ENCODE peak calls at places on chromosome 12, in ten cellular contexts. P, A, H, V, E, X, D, Z, L and W are unnamed samples.
A peak's percentile ranks its signal among the peaks of the same experiment; 100 is the strongest.

GRCh38 chr12:45918818-45919217 is 71.6 kb downstream of the SCAF11 start:
- DNase-seq in H (no peak), X (no peak), E (no peak), L (no peak), P (no peak), D (no peak), Z (no peak), A (no peak), V (peak; percentile 18), W (peak; percentile 3)

GRCh38 chr12:112381421-112381897 is 772 bp downstream of the HECTD4 start:
- DNase-seq in V (no peak), D (peak; percentile 75), L (peak; percentile 56), X (peak; percentile 50), P (peak; percentile 66), E (no peak), A (no peak), H (no peak), Z (peak; percentile 10), W (no peak)

GRCh38 chr12:15863258-15863835 is 18.8 kb upstream of the STRAP start:
- DNase-seq in V (no peak), E (no peak), H (no peak), X (no peak), P (no peak), D (no peak), A (no peak), Z (no peak), L (no peak), W (no peak)

GRCh38 chr12:131357152-131357747 is 353.6 kb upstream of the SFSWAP start:
- DNase-seq in Z (no peak), D (no peak), V (no peak), P (no peak), X (no peak), E (no peak), L (no peak), H (no peak), A (no peak), W (no peak)

GRCh38 chr12:112506513-112507166 is 87.9 kb downstream of the PTPN11 start:
- DNase-seq in L (no peak), D (no peak), X (no peak), P (no peak), Z (no peak), V (no peak), E (no peak), H (no peak), A (no peak), W (no peak)

GRCh38 chr12:39764944-39765560 is 145.4 kb upstream of the ABCD2 start:
- DNase-seq in V (peak; percentile 61), X (no peak), H (peak; percentile 39), D (no peak), P (no peak), A (peak; percentile 7), E (no peak), Z (no peak), L (no peak), W (peak; percentile 15)

GRCh38 chr12:94649349-94650142 is 811 bp downstream of the TMCC3 start:
- DNase-seq in P (peak; percentile 82), D (peak; percentile 60), V (peak; percentile 36), X (peak; percentile 66), A (no peak), E (peak; percentile 44), H (peak; percentile 82), L (peak; percentile 79), Z (peak; percentile 11), W (no peak)

GRCh38 chr12:111168009-111168786 is 200.7 kb downstream of the PHETA1 start:
- DNase-seq in E (no peak), A (no peak), D (no peak), L (no peak), H (no peak), P (no peak), Z (no peak), V (no peak), X (no peak), W (no peak)

GRCh38 chr12:94795520-94795919 is 145.2 kb upstream of the TMCC3 start:
- DNase-seq in V (peak; percentile 67), P (no peak), X (no peak), H (no peak), D (no peak), L (peak; percentile 54), Z (no peak), A (peak; percentile 17), E (no peak), W (peak; percentile 11)

GRCh38 chr12:115504241-115504941 is 773.1 kb downstream of the MED13L start:
- DNase-seq in L (no peak), A (no peak), H (no peak), V (no peak), P (no peak), E (no peak), Z (no peak), X (no peak), D (peak; percentile 62), W (no peak)

GRCh38 chr12:51897181-51897580 is 9.3 kb downstream of the ANKRD33 start:
- DNase-seq in E (no peak), H (peak; percentile 12), Z (no peak), L (no peak), A (no peak), X (no peak), P (no peak), V (no peak), D (no peak), W (no peak)

GRCh38 chr12:123261196-123261595 is 10.5 kb downstream of the CDK2AP1 start:
- DNase-seq in A (no peak), Z (no peak), D (no peak), E (no peak), P (no peak), X (no peak), H (no peak), V (no peak), L (no peak), W (no peak)

GRCh38 chr12:48788522-48788851 is 402 bp downstream of the ADCY6 start:
- DNase-seq in P (peak; percentile 67), D (no peak), X (no peak), H (peak; percentile 74), L (peak; percentile 61), A (no peak), E (no peak), V (no peak), Z (peak; percentile 25), W (no peak)

GRCh38 chr12:123971770-123972447 is 722 bp downstream of the CCDC92 start:
- DNase-seq in X (peak; percentile 49), L (peak; percentile 65), Z (peak; percentile 34), V (peak; percentile 39), P (peak; percentile 72), E (no peak), H (peak; percentile 69), A (no peak), D (peak; percentile 45), W (no peak)

GRCh38 chr12:113252494-113252893 is 31.2 kb downstream of the TPCN1 start:
- DNase-seq in L (peak; percentile 82), H (no peak), P (peak; percentile 15), A (no peak), Z (no peak), V (no peak), X (no peak), D (no peak), E (no peak), W (no peak)

GRCh38 chr12:105064564-105065222 is 19.6 kb downstream of the ALDH1L2 start:
- DNase-seq in P (no peak), X (no peak), L (no peak), H (no peak), A (no peak), V (no peak), D (no peak), E (no peak), Z (no peak), W (no peak)

GRCh38 chr12:124915249-124916236 is 1.1 kb upstream of the UBC start:
- DNase-seq in E (no peak), H (no peak), D (no peak), A (no peak), V (peak; percentile 35), L (peak; percentile 88), X (peak; percentile 73), Z (no peak), P (peak; percentile 82), W (no peak)

GRCh38 chr12:117360551-117361311 is 695 bp downstream of the NOS1 start:
- DNase-seq in D (no peak), E (no peak), Z (no peak), V (no peak), X (no peak), L (peak; percentile 58), A (no peak), P (no peak), H (peak; percentile 71), W (no peak)

DNA sequence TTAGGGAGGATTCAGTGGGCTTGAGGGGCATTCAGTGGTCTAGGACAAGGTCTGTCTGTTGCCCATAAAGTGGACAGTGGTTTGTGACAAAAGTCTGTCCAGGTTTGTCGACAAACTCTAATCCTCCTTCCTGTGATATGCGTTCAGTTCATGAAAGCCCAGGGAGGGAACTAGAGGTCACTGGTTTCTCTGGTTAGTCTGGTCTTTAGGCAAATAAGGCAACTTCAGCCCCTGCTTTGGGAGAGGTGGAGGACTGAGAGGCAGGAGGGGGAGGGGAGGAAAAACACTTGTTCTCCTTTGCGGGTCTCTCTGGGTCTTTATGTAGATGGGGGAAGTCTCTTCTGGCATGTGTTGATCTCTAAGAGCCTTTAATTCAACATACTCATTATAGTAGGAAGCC is 235.1 kb upstream of the PWP1 start:
- DNase-seq in D (no peak), Z (no peak), A (no peak), E (no peak), L (no peak), P (no peak), H (no peak), X (no peak), V (no peak), W (no peak)
- H3K4me3 ChIP-seq in D (no peak overlapping the region), Z (no peak overlapping the region), A (no peak overlapping the region), E (no peak overlapping the region), L (no peak overlapping the region), P (no peak overlapping the region), H (no peak overlapping the region), X (no peak overlapping the region), V (no peak overlapping the region), W (no peak overlapping the region)

GRCh38 chr12:93376436-93377251 is 1.1 kb upstream of the NUDT4 start:
- DNase-seq in A (no peak), L (no peak), P (peak; percentile 51), E (no peak), V (peak; percentile 54), Z (no peak), X (peak; percentile 51), D (no peak), H (no peak), W (no peak)
- H3K4me3 ChIP-seq in A (peak overlapping the region; percentile 74), L (peak overlapping the region; percentile 78), P (no peak overlapping the region), E (peak overlapping the region; percentile 91), V (peak overlapping the region; percentile 58), Z (peak overlapping the region; percentile 0), X (no peak overlapping the region), D (no peak overlapping the region), H (peak overlapping the region; percentile 48), W (peak overlapping the region; percentile 58)

GRCh38 chr12:38544357-38545066 is 227.9 kb downstream of the ALG10B start:
- DNase-seq in V (no peak), D (no peak), X (no peak), P (no peak), H (no peak), E (no peak), L (no peak), A (no peak), Z (no peak), W (no peak)
- H3K4me3 ChIP-seq in V (no peak overlapping the region), D (no peak overlapping the region), X (no peak overlapping the region), P (no peak overlapping the region), H (no peak overlapping the region), E (no peak overlapping the region), L (no peak overlapping the region), A (no peak overlapping the region), Z (no peak overlapping the region), W (no peak overlapping the region)

DNA sequence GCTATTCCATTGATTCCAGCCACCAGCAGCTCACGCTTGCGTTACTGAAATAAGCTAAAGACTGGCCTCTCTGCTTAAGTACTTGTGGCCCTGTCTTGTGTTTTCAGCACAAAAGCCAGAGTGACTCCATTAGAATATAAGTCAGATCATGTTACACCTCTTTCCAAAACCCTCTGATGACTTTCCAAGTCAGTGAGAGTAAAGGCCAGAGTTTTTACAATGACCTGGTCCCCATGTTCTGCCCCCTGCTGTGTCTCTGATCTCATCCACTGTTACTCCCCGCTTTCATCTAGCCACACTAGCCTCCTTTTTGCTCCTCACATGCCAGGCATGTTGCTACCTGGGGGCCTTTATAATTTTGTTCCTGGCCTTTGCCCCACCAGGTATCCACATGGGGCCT is 6.9 kb upstream of the CKAP4 start:
- DNase-seq in A (no peak), Z (no peak), V (no peak), X (no peak), E (no peak), P (no peak), H (no peak), L (no peak), D (no peak), W (no peak)
- H3K4me3 ChIP-seq in A (no peak overlapping the region), Z (no peak overlapping the region), V (no peak overlapping the region), X (no peak overlapping the region), E (no peak overlapping the region), P (no peak overlapping the region), H (no peak overlapping the region), L (no peak overlapping the region), D (no peak overlapping the region), W (no peak overlapping the region)